ENCODE peak calls at places on chromosomes 16 and 17, in ten cellular contexts. U, O, I, H, R, X, A, F, K and T are unnamed samples.

GRCh38 chr16:79972053-79972704 is 371.6 kb upstream of the MAF start:
- DNase-seq in U (no peak), A (peak; percentile 4), R (no peak), H (no peak), X (no peak), K (no peak), O (no peak), F (no peak), I (no peak), T (no peak)

GRCh38 chr17:77881545-77881944 is 77.0 kb upstream of the TNRC6C start:
- DNase-seq in O (peak; percentile 58), F (peak; percentile 66), X (no peak), K (peak; percentile 85), H (no peak), I (no peak), R (peak; percentile 44), A (peak; percentile 78), U (peak; percentile 75), T (peak; percentile 11)

GRCh38 chr17:48247038-48247437 is 139.5 kb downstream of the SNX11 start:
- DNase-seq in U (no peak), A (no peak), X (no peak), O (no peak), K (no peak), H (no peak), I (no peak), R (no peak), F (no peak), T (no peak)

GRCh38 chr17:47225436-47225858 is 16.3 kb downstream of the MYL4 start:
- DNase-seq in O (no peak), I (no peak), U (no peak), K (peak; percentile 97), F (no peak), H (no peak), R (peak; percentile 86), A (peak; percentile 91), X (no peak), T (peak; percentile 70)

GRCh38 chr17:68611353-68612227 is 10.4 kb upstream of the FAM20A start:
- DNase-seq in I (no peak), F (no peak), U (no peak), K (no peak), A (no peak), X (no peak), O (no peak), R (no peak), H (no peak), T (no peak)

GRCh38 chr16:78647019-78647418 is 547.6 kb downstream of the WWOX start:
- DNase-seq in F (no peak), O (no peak), I (no peak), U (no peak), A (no peak), K (no peak), X (no peak), H (no peak), R (no peak), T (no peak)

GRCh38 chr16:8937803-8938202 is 25.9 kb downstream of the USP7 start:
- DNase-seq in H (no peak), R (no peak), U (no peak), A (no peak), F (no peak), K (no peak), X (no peak), O (no peak), I (no peak), T (no peak)

GRCh38 chr17:32298721-32299578 is 33.3 kb downstream of the RHBDL3 start:
- DNase-seq in F (no peak), K (no peak), I (no peak), A (peak; percentile 32), H (peak; percentile 67), U (no peak), R (no peak), O (no peak), X (no peak), T (no peak)

GRCh38 chr17:78329263-78330059 is 30.4 kb downstream of the SOCS3 start:
- DNase-seq in U (no peak), O (no peak), I (no peak), R (peak; percentile 62), K (peak; percentile 54), X (peak; percentile 22), A (peak; percentile 97), F (no peak), H (no peak), T (peak; percentile 72)

GRCh38 chr17:72658675-72659074 is 433.8 kb downstream of the SLC39A11 start:
- DNase-seq in R (no peak), O (no peak), F (no peak), X (no peak), A (no peak), U (no peak), H (no peak), I (no peak), K (no peak), T (no peak)

GRCh38 chr17:67980456-67980855 is 15.8 kb downstream of the C17orf58 start:
- DNase-seq in A (no peak), K (no peak), X (no peak), F (no peak), H (no peak), R (no peak), U (no peak), I (no peak), O (no peak), T (no peak)

GRCh38 chr17:36849871-36850348 is 87.4 kb upstream of the LHX1 start:
- DNase-seq in I (no peak), R (no peak), H (no peak), F (no peak), O (no peak), A (peak; percentile 33), X (no peak), U (peak; percentile 60), K (peak; percentile 84), T (peak; percentile 50)

GRCh38 chr17:64411999-64412771 is 21.5 kb upstream of the PECAM1 start:
- DNase-seq in I (no peak), A (no peak), R (peak; percentile 63), U (peak; percentile 82), K (peak; percentile 76), X (no peak), H (no peak), O (no peak), F (no peak), T (no peak)

GRCh38 chr17:64282753-64283080 is 19.7 kb upstream of the TEX2 start:
- DNase-seq in I (no peak), X (no peak), F (no peak), K (no peak), R (no peak), O (no peak), H (no peak), A (no peak), U (no peak), T (no peak)

GRCh38 chr16:88582912-88583575 is 12.8 kb downstream of the ZC3H18 start:
- DNase-seq in K (no peak), U (no peak), I (no peak), X (no peak), F (no peak), A (no peak), R (no peak), H (no peak), O (no peak), T (no peak)

GRCh38 chr16:22425036-22425801 is 50.8 kb upstream of the CDR2 start:
- DNase-seq in I (no peak), R (peak; percentile 48), X (no peak), U (no peak), F (no peak), H (no peak), K (no peak), A (peak; percentile 4), O (no peak), T (no peak)

GRCh38 chr16:47574091-47575054 is 113.2 kb downstream of the PHKB start:
- DNase-seq in R (no peak), O (no peak), A (peak; percentile 76), U (no peak), K (peak; percentile 50), F (no peak), I (peak; percentile 9), H (no peak), X (no peak), T (peak; percentile 12)

GRCh38 chr16:78192734-78193133 is 93.3 kb downstream of the WWOX start:
- DNase-seq in X (no peak), R (no peak), O (no peak), H (no peak), I (no peak), F (no peak), A (no peak), K (no peak), U (no peak), T (no peak)

GRCh38 chr16:3038896-3039295 is 2.2 kb upstream of the BICDL2 start:
- DNase-seq in H (no peak), A (no peak), K (no peak), F (no peak), O (no peak), R (no peak), U (peak; percentile 45), X (no peak), I (no peak), T (no peak)

GRCh38 chr17:55668581-55668980 is 54.1 kb downstream of the TMEM100 start:
- DNase-seq in O (no peak), H (no peak), I (no peak), R (no peak), K (no peak), X (no peak), U (no peak), F (no peak), A (no peak), T (no peak)

GRCh38 chr16:19005561-19006445 is 22.1 kb downstream of the TMC7 start:
- DNase-seq in I (no peak), F (no peak), R (no peak), U (peak; percentile 78), A (peak; percentile 97), O (no peak), H (no peak), K (peak; percentile 20), X (peak; percentile 75), T (peak; percentile 97)

GRCh38 chr17:73369126-73369525 is 57.3 kb upstream of the CDC42EP4 start:
- DNase-seq in R (no peak), F (no peak), I (no peak), X (no peak), K (peak; percentile 27), A (no peak), U (no peak), O (no peak), H (no peak), T (no peak)

GRCh38 chr17:652310-652709 is 62.3 kb downstream of the VPS53 start:
- DNase-seq in R (peak; percentile 68), I (no peak), A (no peak), O (no peak), H (no peak), F (no peak), K (peak; percentile 40), U (no peak), X (no peak), T (no peak)